ENCODE peak calls at places on chromosomes 1 and 21, in eight cellular contexts. O, X, U, L, M, H, P and S are unnamed samples.

GRCh38 chr21:42105476-42105875 is 34.4 kb downstream of the UMODL1 start:
- DNase-seq in O (no peak), X (no peak), U (no peak), L (no peak), M (no peak), H (no peak), P (peak; percentile 35), S (no peak)

GRCh38 chr1:100989306-100990077 is 36.1 kb downstream of the DPH5 start:
- DNase-seq in O (no peak), X (no peak), U (no peak), L (peak; percentile 94), M (no peak), H (no peak), P (no peak), S (no peak)

GRCh38 chr1:36775716-36776115 is 258.6 kb downstream of the GRIK3 start:
- DNase-seq in O (no peak), X (no peak), U (no peak), L (no peak), M (no peak), H (no peak), P (no peak), S (no peak)

GRCh38 chr1:234201600-234201999 is 171.7 kb upstream of the COA6 start:
- DNase-seq in O (no peak), X (no peak), U (no peak), L (no peak), M (no peak), H (no peak), P (no peak), S (no peak)

GRCh38 chr1:223129229-223129851 is 13.7 kb downstream of the TLR5 start:
- DNase-seq in O (peak; percentile 70), X (peak; percentile 58), U (peak; percentile 83), L (peak; percentile 25), M (peak; percentile 90), H (peak; percentile 67), P (peak; percentile 80), S (peak; percentile 62)

GRCh38 chr1:186386725-186387383 is 11.2 kb downstream of the ODR4 start:
- DNase-seq in O (no peak), X (no peak), U (no peak), L (no peak), M (no peak), H (no peak), P (no peak), S (no peak)

GRCh38 chr1:220895412-220895946 is 16.2 kb downstream of the HLX start:
- DNase-seq in O (no peak), X (no peak), U (no peak), L (no peak), M (no peak), H (no peak), P (no peak), S (no peak)

GRCh38 chr1:209672705-209673630 is 2.2 kb upstream of the G0S2 start:
- DNase-seq in O (no peak), X (no peak), U (no peak), L (no peak), M (no peak), H (no peak), P (peak; percentile 32), S (no peak)

GRCh38 chr1:227895828-227896685 is 51.7 kb downstream of the WNT9A start:
- DNase-seq in O (no peak), X (peak; percentile 1), U (peak; percentile 43), L (peak; percentile 5), M (peak; percentile 64), H (peak; percentile 91), P (no peak), S (no peak)

GRCh38 chr1:246139745-246140182 is 367.3 kb downstream of the SMYD3 start:
- DNase-seq in O (no peak), X (no peak), U (no peak), L (peak; percentile 93), M (no peak), H (no peak), P (peak; percentile 37), S (no peak)

GRCh38 chr1:151472852-151473731 is 13.8 kb upstream of the POGZ start:
- DNase-seq in O (peak; percentile 31), X (no peak), U (peak; percentile 74), L (peak; percentile 34), M (peak; percentile 56), H (peak; percentile 30), P (peak; percentile 54), S (peak; percentile 3)

GRCh38 chr1:218957971-218958370 is 215.7 kb upstream of the LYPLAL1 start:
- DNase-seq in O (no peak), X (no peak), U (no peak), L (no peak), M (no peak), H (no peak), P (no peak), S (no peak)

GRCh38 chr1:151985768-151986167 is 7.9 kb downstream of the S100A10 start:
- DNase-seq in O (no peak), X (no peak), U (no peak), L (no peak), M (no peak), H (no peak), P (no peak), S (no peak)

GRCh38 chr1:243471026-243471685 is 215.3 kb downstream of the SDCCAG8 start:
- DNase-seq in O (no peak), X (peak; percentile 92), U (no peak), L (no peak), M (no peak), H (no peak), P (no peak), S (no peak)

GRCh38 chr1:203199481-203200058 is 13.1 kb upstream of the CHI3L1 start:
- DNase-seq in O (no peak), X (no peak), U (no peak), L (peak; percentile 70), M (no peak), H (no peak), P (no peak), S (no peak)

GRCh38 chr1:180863158-180863775 is 49.4 kb upstream of the KIAA1614 start:
- DNase-seq in O (peak; percentile 81), X (no peak), U (no peak), L (peak; percentile 68), M (no peak), H (peak; percentile 31), P (peak; percentile 74), S (no peak)

GRCh38 chr1:79161077-79161476 is 154.5 kb upstream of the ADGRL4 start:
- DNase-seq in O (no peak), X (no peak), U (no peak), L (peak; percentile 79), M (no peak), H (no peak), P (no peak), S (no peak)

GRCh38 chr1:22412932-22413727 is 38.5 kb upstream of the ZBTB40 start:
- DNase-seq in O (no peak), X (no peak), U (no peak), L (peak; percentile 17), M (no peak), H (peak; percentile 39), P (no peak), S (no peak)

GRCh38 chr1:22410928-22411495 is 40.6 kb upstream of the ZBTB40 start:
- DNase-seq in O (no peak), X (no peak), U (no peak), L (no peak), M (no peak), H (no peak), P (no peak), S (no peak)

GRCh38 chr1:22408180-22408579 is 43.5 kb upstream of the ZBTB40 start:
- DNase-seq in O (no peak), X (no peak), U (no peak), L (no peak), M (no peak), H (no peak), P (no peak), S (no peak)

GRCh38 chr1:22411589-22411988 is 40.1 kb upstream of the ZBTB40 start:
- DNase-seq in O (no peak), X (no peak), U (no peak), L (no peak), M (no peak), H (no peak), P (no peak), S (no peak)

DNA sequence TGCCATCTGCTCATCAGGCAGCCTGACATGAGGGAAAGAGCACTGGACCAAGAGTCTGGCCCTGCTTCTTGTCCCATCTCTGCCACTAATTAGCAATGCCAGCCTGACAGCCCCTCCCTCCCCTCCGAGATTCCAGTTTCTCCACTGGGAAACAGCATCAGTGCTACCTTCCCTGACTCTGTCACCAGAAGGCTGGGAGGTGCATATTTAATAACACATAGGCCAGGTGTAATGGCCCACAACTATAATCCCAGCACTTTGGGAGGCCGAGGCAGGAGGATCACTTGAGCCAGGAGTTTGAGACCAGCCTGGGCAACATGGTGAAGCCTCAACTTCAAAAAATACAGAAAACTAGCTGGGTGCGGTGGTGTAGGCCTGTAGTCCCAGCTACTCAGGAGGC is 41.2 kb upstream of the ZBTB40 start:
- DNase-seq in O (no peak), X (no peak), U (no peak), L (no peak), M (no peak), H (no peak), P (no peak), S (no peak)
- TF ChIP-seq CTCF in O (no peak), X (no peak), U (no peak), L (no peak), M (no peak), H (no peak), P (no peak), S (no peak)

GRCh38 chr1:198099755-198100154 is 57.0 kb upstream of the NEK7 start:
- DNase-seq in O (no peak), X (no peak), U (no peak), L (no peak), M (no peak), H (no peak), P (no peak), S (no peak)

GRCh38 chr1:198106007-198106406 is 50.8 kb upstream of the NEK7 start:
- DNase-seq in O (no peak), X (no peak), U (no peak), L (no peak), M (no peak), H (no peak), P (no peak), S (no peak)

GRCh38 chr1:198105185-198105584 is 51.6 kb upstream of the NEK7 start:
- DNase-seq in O (no peak), X (no peak), U (no peak), L (no peak), M (no peak), H (no peak), P (no peak), S (no peak)

GRCh38 chr1:198102454-198102791 is 54.4 kb upstream of the NEK7 start:
- DNase-seq in O (no peak), X (no peak), U (no peak), L (peak; percentile 70), M (no peak), H (no peak), P (no peak), S (no peak)

GRCh38 chr1:198101716-198102453 is 54.9 kb upstream of the NEK7 start:
- DNase-seq in O (no peak), X (no peak), U (no peak), L (peak; percentile 62), M (no peak), H (no peak), P (no peak), S (no peak)
- TF ChIP-seq CTCF in O (no peak), X (no peak), U (no peak), L (no peak), M (no peak), H (no peak), P (no peak), S (no peak)

GRCh38 chr1:30232288-30232899 is 491.0 kb downstream of the MATN1 start:
- DNase-seq in O (no peak), X (peak; percentile 63), U (no peak), L (no peak), M (peak; percentile 53), H (no peak), P (peak; percentile 60), S (no peak)
- TF ChIP-seq CTCF in O (peak; percentile 24), X (peak; percentile 75), U (peak; percentile 50), L (peak; percentile 22), M (peak; percentile 85), H (peak; percentile 70), P (peak; percentile 93), S (peak; percentile 61)

GRCh38 chr21:32674731-32675130 is 53.1 kb downstream of the SYNJ1 start:
- DNase-seq in O (no peak), X (no peak), U (no peak), L (no peak), M (no peak), H (no peak), P (no peak), S (no peak)
- TF ChIP-seq CTCF in O (no peak), X (no peak), U (no peak), L (no peak), M (no peak), H (no peak), P (no peak), S (no peak)